ENCODE peak calls at places on chromosome 13, in four cellular contexts. H, Q, E and T are unnamed samples.

GRCh38 chr13:27969073-27969865 is at the start of gene CDX2:
- DNase-seq in H (no peak), Q (no peak), E (no peak), T (peak; percentile 68)

GRCh38 chr13:76812206-76812882 is 73.9 kb downstream of the KCTD12 start:
- DNase-seq in H (no peak), Q (no peak), E (no peak), T (no peak)

GRCh38 chr13:95050800-95051620 is 250.2 kb downstream of the ABCC4 start:
- DNase-seq in H (no peak), Q (no peak), E (no peak), T (no peak)

GRCh38 chr13:91894311-91894710 is 495.9 kb downstream of the GPC5 start:
- DNase-seq in H (no peak), Q (no peak), E (no peak), T (no peak)

GRCh38 chr13:52449323-52450011 is 967 bp downstream of the VPS36 start:
- DNase-seq in H (no peak), Q (no peak), E (no peak), T (no peak)

GRCh38 chr13:77697208-77698103 is at the start of gene SLAIN1:
- DNase-seq in H (peak; percentile 84), Q (peak; percentile 15), E (no peak), T (peak; percentile 99)

GRCh38 chr13:91195789-91196188 is 151.7 kb upstream of the MIR17HG start:
- DNase-seq in H (no peak), Q (no peak), E (no peak), T (no peak)

GRCh38 chr13:73465629-73465974 is 406.8 kb downstream of the KLF5 start:
- DNase-seq in H (no peak), Q (no peak), E (no peak), T (no peak)

GRCh38 chr13:81051873-81052272 is 710.9 kb upstream of the SPRY2 start:
- DNase-seq in H (no peak), Q (no peak), E (no peak), T (no peak)

GRCh38 chr13:38228322-38228721 is 121.3 kb upstream of the UFM1 start:
- DNase-seq in H (no peak), Q (no peak), E (no peak), T (no peak)

GRCh38 chr13:113665582-113666323 is 1.3 kb upstream of the GRK1 start:
- DNase-seq in H (no peak), Q (no peak), E (no peak), T (no peak)

GRCh38 chr13:31310781-31311180 is 111.0 kb downstream of the B3GLCT start:
- DNase-seq in H (no peak), Q (no peak), E (no peak), T (no peak)

GRCh38 chr13:81048026-81048461 is 707.1 kb upstream of the SPRY2 start:
- DNase-seq in H (no peak), Q (no peak), E (peak; percentile 21), T (no peak)

GRCh38 chr13:103178986-103179695 is 112.9 kb upstream of the SLC10A2 start:
- DNase-seq in H (no peak), Q (no peak), E (peak; percentile 46), T (no peak)

GRCh38 chr13:44855860-44856259 is 133.4 kb downstream of the NUFIP1 start:
- DNase-seq in H (no peak), Q (no peak), E (no peak), T (no peak)
- TF ChIP-seq FOXM1 in H (no peak), Q (no peak), E (no peak), T (no peak)

DNA sequence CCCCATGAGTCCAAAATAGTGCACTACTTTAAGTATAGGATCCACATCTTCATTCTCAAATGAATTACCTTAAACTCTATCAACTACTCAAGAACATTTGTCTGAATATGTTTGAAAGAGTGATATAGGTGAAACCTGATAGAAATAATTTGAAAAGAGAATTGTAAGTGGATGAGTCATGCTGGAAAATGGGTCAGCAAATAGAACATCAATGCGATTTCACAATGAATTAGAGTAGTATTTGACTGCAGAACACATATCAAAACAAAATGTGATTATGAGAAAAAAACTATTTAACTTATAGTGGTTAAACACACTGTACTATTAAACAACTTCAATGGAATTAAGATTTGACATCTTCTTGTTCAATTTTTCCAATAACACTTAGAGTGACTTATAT is 300.6 kb upstream of the KLHL1 start:
- DNase-seq in H (no peak), Q (no peak), E (no peak), T (no peak)
- TF ChIP-seq FOXK2 in H (no peak), Q (no peak), E (no peak), T (no peak)

DNA sequence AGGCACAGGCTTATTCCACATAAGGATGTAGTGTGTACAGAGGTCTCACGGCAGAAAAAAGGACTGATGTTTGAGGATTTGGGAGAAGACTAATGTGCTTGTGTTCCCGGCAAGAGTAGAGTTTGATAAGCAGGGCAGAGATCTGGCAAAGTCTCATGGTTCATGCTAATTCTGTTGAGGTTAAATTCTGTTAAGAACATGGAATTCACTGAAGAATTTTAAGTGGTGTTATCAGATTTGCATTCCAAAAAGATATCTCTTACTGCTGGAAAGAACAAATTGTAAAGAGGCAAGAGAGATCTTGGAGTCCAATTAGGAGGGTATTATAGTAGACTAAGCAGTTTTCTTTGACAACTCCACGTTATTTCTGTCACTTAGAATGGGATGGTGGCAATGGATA is 348.3 kb downstream of the TDRD3 start:
- DNase-seq in H (no peak), Q (no peak), E (no peak), T (no peak)
- TF ChIP-seq FOXM1 in H (no peak), Q (no peak), E (no peak), T (no peak)

GRCh38 chr13:47399599-47399998 is 502.7 kb upstream of the HTR2A start:
- DNase-seq in H (no peak), Q (no peak), E (no peak), T (no peak)
- TF ChIP-seq FOXK2 in H (no peak), Q (no peak), E (no peak), T (no peak)

GRCh38 chr13:47025791-47026419 is 129.1 kb upstream of the HTR2A start:
- DNase-seq in H (no peak), Q (no peak), E (no peak), T (no peak)
- TF ChIP-seq FOXM1 in H (no peak), Q (no peak), E (no peak), T (no peak)

GRCh38 chr13:98366959-98367358 is 189.9 kb upstream of the RNF113B start:
- DNase-seq in H (no peak), Q (no peak), E (no peak), T (no peak)

GRCh38 chr13:98370261-98370660 is 193.2 kb upstream of the RNF113B start:
- DNase-seq in H (no peak), Q (no peak), E (no peak), T (no peak)

GRCh38 chr13:98365291-98365690 is 188.2 kb upstream of the RNF113B start:
- DNase-seq in H (no peak), Q (no peak), E (no peak), T (no peak)

GRCh38 chr13:98370806-98371553 is 193.9 kb upstream of the RNF113B start:
- DNase-seq in H (no peak), Q (no peak), E (no peak), T (no peak)

GRCh38 chr13:98368019-98368418 is 190.9 kb upstream of the RNF113B start:
- DNase-seq in H (no peak), Q (no peak), E (no peak), T (no peak)
- TF ChIP-seq FOXK2 in H (no peak), Q (no peak), E (no peak), T (no peak)

GRCh38 chr13:23921451-23921888 is 24.2 kb upstream of the C1QTNF9B start:
- DNase-seq in H (peak; percentile 13), Q (peak; percentile 18), E (no peak), T (peak; percentile 9)
- TF ChIP-seq FOXM1 in H (no peak), Q (no peak), E (no peak), T (no peak)